ENCODE peak calls at places on chromosomes 2 and 18, in nine cellular contexts. E, A, M, U, R, S, B, Q and G are unnamed samples.

GRCh38 chr2:39664898-39665591 is 672 bp upstream of the TMEM178A start:
- DNase-seq in S (no peak), R (no peak), A (no peak), B (no peak), M (no peak), E (no peak), U (no peak), Q (no peak), G (no peak)

GRCh38 chr2:73215254-73215653 is 1.2 kb downstream of the SMYD5 start:
- DNase-seq in S (no peak), Q (no peak), E (no peak), M (no peak), A (no peak), R (no peak), B (no peak), U (no peak), G (no peak)

GRCh38 chr18:61713502-61713901 is 179.3 kb downstream of the RNF152 start:
- DNase-seq in M (no peak), S (no peak), Q (no peak), U (no peak), R (no peak), B (no peak), E (no peak), A (no peak), G (no peak)

GRCh38 chr18:23231340-23232021 is 96.2 kb downstream of the CABLES1 start:
- DNase-seq in E (no peak), B (peak; percentile 81), M (no peak), U (peak; percentile 92), A (no peak), Q (peak; percentile 73), S (peak; percentile 86), R (peak; percentile 71), G (no peak)

GRCh38 chr2:113219889-113220641 is 46.3 kb downstream of the PSD4 start:
- DNase-seq in R (no peak), A (no peak), Q (peak; percentile 77), E (no peak), M (peak; percentile 6), U (peak; percentile 33), B (no peak), S (no peak), G (no peak)

GRCh38 chr2:163732718-163733117 is 3.1 kb downstream of the FIGN start:
- DNase-seq in R (no peak), E (no peak), A (peak; percentile 33), U (no peak), S (no peak), M (peak; percentile 19), Q (no peak), B (no peak), G (no peak)

GRCh38 chr2:128732976-128733431 is 414.3 kb upstream of the HS6ST1 start:
- DNase-seq in S (no peak), U (no peak), B (no peak), R (no peak), M (no peak), Q (no peak), E (no peak), A (no peak), G (no peak)

GRCh38 chr2:208025814-208026184 is 472 bp upstream of the PLEKHM3 start:
- DNase-seq in S (peak; percentile 43), U (no peak), Q (no peak), A (peak; percentile 3), R (peak; percentile 69), M (no peak), E (peak; percentile 4), B (no peak), G (peak; percentile 89)

GRCh38 chr2:189164732-189165131 is 14.8 kb downstream of the COL5A2 start:
- DNase-seq in S (no peak), E (no peak), R (no peak), Q (no peak), B (no peak), U (peak; percentile 70), M (no peak), A (no peak), G (no peak)

GRCh38 chr2:20443276-20443920 is 3.5 kb upstream of the RHOB start:
- DNase-seq in S (no peak), R (no peak), U (peak; percentile 71), A (peak; percentile 12), B (no peak), M (peak; percentile 72), E (no peak), Q (peak; percentile 76), G (peak; percentile 75)

GRCh38 chr2:203579131-203579643 is 44.1 kb upstream of the RAPH1 start:
- DNase-seq in B (peak; percentile 55), A (peak; percentile 6), E (no peak), Q (peak; percentile 79), U (peak; percentile 97), M (peak; percentile 62), S (peak; percentile 59), R (no peak), G (no peak)

GRCh38 chr18:13500227-13500865 is 226.0 kb downstream of the FAM210A start:
- DNase-seq in M (peak; percentile 88), R (no peak), B (peak; percentile 42), S (no peak), E (no peak), A (peak; percentile 83), Q (no peak), U (no peak), G (no peak)

GRCh38 chr2:8253781-8254180 is 428.1 kb upstream of the ID2 start:
- DNase-seq in E (no peak), U (no peak), Q (no peak), R (no peak), A (no peak), B (no peak), M (no peak), S (no peak), G (no peak)

GRCh38 chr18:48946329-48946835 is 4.4 kb downstream of the SMAD7 start:
- DNase-seq in B (no peak), A (peak; percentile 73), Q (peak; percentile 43), R (no peak), U (peak; percentile 61), E (no peak), S (no peak), M (peak; percentile 93), G (no peak)

GRCh38 chr18:25093131-25093530 is 258.8 kb downstream of the ZNF521 start:
- DNase-seq in R (no peak), E (no peak), M (no peak), U (no peak), Q (no peak), S (no peak), A (no peak), B (no peak), G (no peak)

GRCh38 chr2:161165266-161165665 is 5.0 kb downstream of the TANK start:
- DNase-seq in R (no peak), E (no peak), S (no peak), Q (no peak), M (no peak), A (no peak), U (peak; percentile 6), B (peak; percentile 27), G (no peak)

GRCh38 chr2:55010149-55010591 is 40.1 kb downstream of the RTN4 start:
- DNase-seq in R (peak; percentile 35), B (no peak), A (no peak), M (no peak), S (peak; percentile 62), E (no peak), Q (peak; percentile 59), U (peak; percentile 31), G (peak; percentile 26)

GRCh38 chr2:9650119-9650821 is 19.5 kb upstream of the YWHAQ start:
- DNase-seq in M (no peak), A (no peak), Q (no peak), S (no peak), U (no peak), R (no peak), E (no peak), B (no peak), G (no peak)

GRCh38 chr2:240919161-240919781 is 13.1 kb downstream of the CROCC2 start:
- DNase-seq in E (no peak), S (peak; percentile 11), U (no peak), M (no peak), A (no peak), B (no peak), R (no peak), Q (no peak), G (no peak)